ENCODE peak calls at places on chromosomes 13 and 19, in five cellular contexts. A is endodermal cell; I is mammary epithelial cell; Z is CD8-positive, alpha-beta T cell; K is PC-3. U is an unnamed sample. For H3K27me3, the result is how much of the 10 kb centered on the place peaks cover.

GRCh38 chr13:33542309-33543088 is 256.9 kb upstream of the STARD13 start:
- DNase-seq in A (peak), K (peak), Z (peak), I (peak), U (peak)

GRCh38 chr19:49486710-49487276 is 615 bp upstream of the RPL13A start:
- DNase-seq in I (no peak), A (no peak), Z (no peak), K (no peak), U (no peak)

GRCh38 chr13:99442273-99442895 is 58.9 kb upstream of the TM9SF2 start:
- DNase-seq in Z (peak), K (peak), A (peak), I (peak), U (peak)

GRCh38 chr19:35828694-35829301 is 16.2 kb upstream of the PRODH2 start:
- DNase-seq in A (peak), I (peak), Z (peak), K (peak), U (peak)

GRCh38 chr19:51490676-51491075 is 10.9 kb downstream of the SIGLEC12 start:
- DNase-seq in K (no peak), I (no peak), Z (no peak), A (peak), U (no peak)

GRCh38 chr19:2952953-2953481 is 8.2 kb upstream of the ZNF77 start:
- DNase-seq in Z (no peak), I (peak), A (no peak), K (peak), U (no peak)

GRCh38 chr13:20391597-20392452 is 133.8 kb downstream of the CRYL1 start:
- DNase-seq in I (no peak), Z (no peak), A (peak), K (peak), U (no peak)

GRCh38 chr19:41232686-41233085 is 13.7 kb downstream of the AXL start:
- DNase-seq in A (no peak), Z (no peak), K (no peak), I (no peak), U (no peak)

GRCh38 chr19:45464861-45465427 is 2.9 kb upstream of the FOSB start:
- DNase-seq in A (peak), K (no peak), Z (no peak), I (no peak), U (no peak)

GRCh38 chr19:3606174-3606689 is 443 bp downstream of the TBXA2R start:
- DNase-seq in Z (peak), I (no peak), K (peak), A (peak), U (peak)

GRCh38 chr13:110359840-110360301 is 52.8 kb downstream of the COL4A2 start:
- DNase-seq in K (no peak), I (no peak), Z (no peak), A (peak), U (no peak)

GRCh38 chr13:28027607-28028364 is 39.3 kb upstream of the URAD start:
- DNase-seq in Z (no peak), A (no peak), K (no peak), I (no peak), U (no peak)

GRCh38 chr19:4969772-4970531 is 1.0 kb downstream of the KDM4B start:
- DNase-seq in Z (no peak), A (peak), K (peak), I (peak), U (peak)

GRCh38 chr19:44113138-44113783 is at the start of gene ZNF225:
- DNase-seq in K (peak), A (peak), Z (peak), I (peak), U (peak)

GRCh38 chr13:78722700-78723099 is 63.7 kb upstream of the OBI1 start:
- DNase-seq in Z (no peak), I (no peak), A (no peak), K (no peak), U (no peak)

GRCh38 chr19:15195987-15196682 is 4.7 kb downstream of the NOTCH3 start:
- DNase-seq in Z (no peak), I (peak), K (peak), A (peak), U (no peak)

GRCh38 chr13:26026211-26026610 is 25.6 kb downstream of the SHISA2 start:
- DNase-seq in A (no peak), K (no peak), I (no peak), Z (no peak), U (no peak)

GRCh38 chr19:17294051-17294891 is 9.0 kb downstream of the ABHD8 start:
- DNase-seq in I (no peak), Z (peak), A (peak), K (no peak), U (peak)

GRCh38 chr19:44657211-44657921 is 13.7 kb downstream of the PVR start:
- DNase-seq in K (peak), I (no peak), Z (peak), A (peak), U (peak)

GRCh38 chr19:16383584-16384161 is 59.0 kb downstream of the KLF2 start:
- DNase-seq in K (no peak), I (no peak), A (no peak), Z (no peak), U (no peak)

GRCh38 chr19:51503891-51504290 is 2.3 kb upstream of the SIGLEC12 start:
- DNase-seq in K (no peak), A (no peak), Z (no peak), I (no peak), U (no peak)

GRCh38 chr19:49135686-49136085 is 16.3 kb downstream of the PPFIA3 start:
- DNase-seq in K (no peak), I (no peak), A (no peak), Z (no peak), U (no peak)

GRCh38 chr19:35143818-35144217 is 763 bp downstream of the FXYD7 start:
- DNase-seq in Z (no peak), A (no peak), I (no peak), K (no peak), U (no peak)

GRCh38 chr13:51435002-51435578 is 17.7 kb downstream of the INTS6 start:
- DNase-seq in Z (no peak), I (no peak), K (peak), A (no peak), U (peak)

GRCh38 chr19:34806976-34807860 is 34.2 kb upstream of the ZNF599 start:
- DNase-seq in Z (no peak), A (no peak), I (no peak), K (peak), U (no peak)

GRCh38 chr13:40121711-40122110 is 466.2 kb downstream of the COG6 start:
- DNase-seq in K (no peak), Z (no peak), I (no peak), A (no peak), U (no peak)

GRCh38 chr13:20359335-20359734 is 127.2 kb upstream of the GJB6 start:
- DNase-seq in K (peak), I (peak), Z (no peak), A (no peak), U (no peak)

GRCh38 chr13:33258437-33259193 is 26.9 kb downstream of the STARD13 start:
- DNase-seq in K (no peak), A (no peak), Z (no peak), I (no peak), U (no peak)

GRCh38 chr19:38386968-38387549 is 775 bp downstream of the GGN start:
- DNase-seq in K (no peak), Z (no peak), A (no peak), I (no peak), U (no peak)

GRCh38 chr13:27621116-27621365 is 651 bp upstream of the POLR1D start:
- DNase-seq in I (no peak), Z (no peak), K (no peak), A (no peak), U (no peak)

GRCh38 chr13:36370108-36370429 is 23.9 kb upstream of the SPART start:
- DNase-seq in Z (no peak), A (no peak), I (no peak), K (no peak), U (no peak)

GRCh38 chr13:27925220-27925991 is 5.6 kb downstream of the PDX1 start:
- DNase-seq in K (no peak), I (no peak), A (no peak), Z (no peak), U (no peak)

GRCh38 chr13:80737513-80737912 is 396.6 kb upstream of the SPRY2 start:
- DNase-seq in A (no peak), Z (no peak), I (no peak), K (no peak), U (no peak)

GRCh38 chr13:50589139-50589538 is 254.4 kb downstream of the DLEU7 start:
- DNase-seq in Z (no peak), I (peak), A (no peak), K (peak), U (no peak)

GRCh38 chr13:112615391-112615790 is 27.4 kb upstream of the TUBGCP3 start:
- DNase-seq in A (no peak), K (no peak), I (peak), Z (no peak), U (no peak)

GRCh38 chr13:111384441-111385181 is 64.2 kb downstream of the TEX29 start:
- DNase-seq in A (peak), K (no peak), Z (peak), I (no peak), U (peak)

GRCh38 chr19:8079988-8080387 is 27.4 kb downstream of the CCL25 start:
- DNase-seq in K (no peak), I (no peak), A (peak), Z (no peak), U (no peak)

GRCh38 chr19:51742736-51743288 is 8.9 kb downstream of the FPR1 start:
- DNase-seq in I (peak), Z (no peak), K (peak), A (no peak), U (no peak)

GRCh38 chr19:40213251-40213793 is 4.9 kb downstream of the TTC9B start:
- DNase-seq in I (no peak), K (no peak), A (no peak), Z (no peak), U (no peak)

GRCh38 chr19:40213882-40214570 is 4.2 kb downstream of the TTC9B start:
- DNase-seq in A (no peak), Z (no peak), I (no peak), K (no peak), U (no peak)

GRCh38 chr19:40214936-40215335 is 3.2 kb downstream of the TTC9B start:
- DNase-seq in Z (no peak), A (no peak), K (no peak), I (no peak), U (no peak)

GRCh38 chr19:40208602-40209001 is 9.6 kb downstream of the TTC9B start:
- DNase-seq in A (no peak), K (no peak), I (no peak), Z (no peak), U (no peak)

GRCh38 chr19:40210919-40211318 is 7.3 kb downstream of the TTC9B start:
- DNase-seq in I (no peak), A (peak), Z (no peak), K (no peak), U (no peak)
- H3K4me3 ChIP-seq in I (no peak), A (no peak), Z (no peak), K (no peak), U (no peak)

GRCh38 chr19:6529351-6529750 is 1.5 kb upstream of the TNFSF9 start:
- DNase-seq in K (no peak), Z (no peak), A (no peak), I (no peak), U (no peak)
- H3K27me3 ChIP-seq in K (under half), Z (under half), A (under half), I (under half), U (under half)

GRCh38 chr13:77533875-77534788 is 1.4 kb upstream of the SCEL start:
- DNase-seq in Z (no peak), I (no peak), A (no peak), K (peak), U (no peak)

GRCh38 chr13:77535448-77535847 is at the start of gene SCEL:
- DNase-seq in I (peak), A (no peak), Z (no peak), K (peak), U (no peak)

GRCh38 chr13:77532983-77533382 is 2.5 kb upstream of the SCEL start:
- DNase-seq in I (no peak), K (no peak), A (no peak), Z (no peak), U (no peak)

GRCh38 chr13:77536358-77536757 is 852 bp downstream of the SCEL start:
- DNase-seq in A (no peak), Z (no peak), I (no peak), K (peak), U (no peak)

GRCh38 chr13:77537302-77537919 is 1.9 kb downstream of the SCEL start:
- DNase-seq in I (no peak), A (no peak), K (peak), Z (no peak), U (no peak)
- H3K4me3 ChIP-seq in I (no peak), A (no peak), K (peak), Z (no peak), U (no peak)

DNA sequence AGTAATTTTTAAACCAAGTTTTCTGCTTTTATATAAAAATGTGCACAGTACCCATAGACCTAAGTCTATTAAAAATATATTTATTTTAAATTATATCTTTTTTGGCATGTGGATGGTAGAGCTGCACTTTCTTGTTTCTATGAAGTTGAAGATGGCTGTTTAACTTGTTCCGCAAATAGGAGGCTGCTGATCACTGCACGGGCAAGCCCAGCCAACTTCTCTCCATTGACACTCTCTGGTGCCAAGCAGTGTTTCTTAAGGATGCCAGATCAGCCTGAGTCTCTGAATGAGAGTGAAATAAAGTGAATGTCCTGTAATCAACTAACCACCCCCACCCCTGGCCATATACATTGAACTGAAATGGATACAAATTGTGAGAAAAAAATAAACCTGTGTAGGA is 202.9 kb upstream of the KLHL1 start:
- DNase-seq in K (no peak), A (no peak), Z (no peak), I (no peak), U (no peak)
- H3K27me3 ChIP-seq in K (under half), A (under half), Z (under half), I (under half), U (under half)

GRCh38 chr19:13840751-13841338 is 36.1 kb upstream of the NANOS3 start:
- DNase-seq in I (no peak), K (no peak), A (no peak), Z (peak), U (peak)
- H3K4me3 ChIP-seq in I (peak), K (peak), A (peak), Z (peak), U (peak)

U was measured in CD4-positive, alpha-beta memory T cell.